ENCODE peak calls at places on chromosomes 11 and 22, in four cellular contexts. One of them, this sample, is unnamed.
A peak's percentile ranks its signal among the peaks of the same experiment; 100 is the strongest.

GRCh38 chr11:111335596-111335995 is 37.2 kb downstream of the POU2AF3 start:
- DNase-seq in fibroblast of villous mesenchyme: peak; percentile 65
- DNase-seq in foreskin fibroblast: peak; percentile 39
- DNase-seq in adipocyte: peak; percentile 41
- DNase-seq in this sample: no peak

GRCh38 chr11:101215069-101215468 is 85.5 kb upstream of the PGR start:
- DNase-seq in adipocyte: no peak
- DNase-seq in fibroblast of villous mesenchyme: peak; percentile 10
- DNase-seq in foreskin fibroblast: no peak
- DNase-seq in this sample: no peak

GRCh38 chr11:130622126-130622525 is 173.7 kb downstream of the ADAMTS15 start:
- DNase-seq in foreskin fibroblast: no peak
- DNase-seq in adipocyte: no peak
- DNase-seq in fibroblast of villous mesenchyme: peak; percentile 92
- DNase-seq in this sample: no peak

GRCh38 chr11:98155696-98156095 is 865.1 kb upstream of the CNTN5 start:
- DNase-seq in foreskin fibroblast: no peak
- DNase-seq in adipocyte: no peak
- DNase-seq in fibroblast of villous mesenchyme: no peak
- DNase-seq in this sample: no peak

GRCh38 chr11:84310261-84310660 is 1024.1 kb upstream of the CCDC90B start:
- DNase-seq in fibroblast of villous mesenchyme: no peak
- DNase-seq in adipocyte: no peak
- DNase-seq in foreskin fibroblast: no peak
- DNase-seq in this sample: no peak

GRCh38 chr11:45025716-45026492 is 75.2 kb upstream of the TP53I11 start:
- DNase-seq in foreskin fibroblast: no peak
- DNase-seq in fibroblast of villous mesenchyme: no peak
- DNase-seq in adipocyte: no peak
- DNase-seq in this sample: no peak

GRCh38 chr22:31193092-31193491 is 19.0 kb upstream of the LIMK2 start:
- DNase-seq in fibroblast of villous mesenchyme: no peak
- DNase-seq in foreskin fibroblast: no peak
- DNase-seq in adipocyte: no peak
- DNase-seq in this sample: no peak

GRCh38 chr11:126432065-126432461 is 76.6 kb downstream of the ST3GAL4 start:
- DNase-seq in adipocyte: no peak
- DNase-seq in fibroblast of villous mesenchyme: no peak
- DNase-seq in foreskin fibroblast: no peak
- DNase-seq in this sample: no peak

GRCh38 chr11:12150831-12151382 is 40.5 kb downstream of the MICAL2 start:
- DNase-seq in foreskin fibroblast: peak; percentile 87
- DNase-seq in adipocyte: peak; percentile 74
- DNase-seq in fibroblast of villous mesenchyme: peak; percentile 95
- DNase-seq in this sample: no peak

GRCh38 chr11:62435741-62436485 is 17.1 kb downstream of the SCGB1A1 start:
- DNase-seq in foreskin fibroblast: no peak
- DNase-seq in adipocyte: no peak
- DNase-seq in fibroblast of villous mesenchyme: no peak
- DNase-seq in this sample: no peak

GRCh38 chr22:48579035-48579914 is 1248.4 kb downstream of the BRD1 start:
- DNase-seq in foreskin fibroblast: peak; percentile 9
- DNase-seq in fibroblast of villous mesenchyme: no peak
- DNase-seq in adipocyte: no peak
- DNase-seq in this sample: no peak

GRCh38 chr11:253886-254270 is 17.1 kb downstream of the PSMD13 start:
- DNase-seq in adipocyte: no peak
- DNase-seq in foreskin fibroblast: no peak
- DNase-seq in fibroblast of villous mesenchyme: no peak
- DNase-seq in this sample: no peak

GRCh38 chr22:35498026-35498425 is 42.6 kb upstream of the RASD2 start:
- DNase-seq in adipocyte: no peak
- DNase-seq in foreskin fibroblast: no peak
- DNase-seq in fibroblast of villous mesenchyme: peak; percentile 31
- DNase-seq in this sample: no peak

GRCh38 chr22:23531283-23531921 is 48.7 kb downstream of the IGLL1 start:
- DNase-seq in foreskin fibroblast: no peak
- DNase-seq in fibroblast of villous mesenchyme: no peak
- DNase-seq in adipocyte: no peak
- DNase-seq in this sample: peak; percentile 50

GRCh38 chr11:78646564-78647185 is 72.0 kb upstream of the NARS2 start:
- DNase-seq in foreskin fibroblast: peak; percentile 60
- DNase-seq in fibroblast of villous mesenchyme: peak; percentile 33
- DNase-seq in adipocyte: peak; percentile 73
- DNase-seq in this sample: no peak

GRCh38 chr11:82750643-82751139 is 17.0 kb upstream of the FAM181B start:
- DNase-seq in foreskin fibroblast: peak; percentile 6
- DNase-seq in adipocyte: peak; percentile 2
- DNase-seq in fibroblast of villous mesenchyme: no peak
- DNase-seq in this sample: no peak

GRCh38 chr11:14420223-14420622 is 61.2 kb upstream of the RRAS2 start:
- DNase-seq in foreskin fibroblast: no peak
- DNase-seq in adipocyte: no peak
- DNase-seq in fibroblast of villous mesenchyme: no peak
- DNase-seq in this sample: no peak

GRCh38 chr11:27699242-27699925 is 871 bp downstream of the BDNF start:
- DNase-seq in foreskin fibroblast: peak; percentile 57
- DNase-seq in adipocyte: peak; percentile 57
- DNase-seq in fibroblast of villous mesenchyme: peak; percentile 59
- DNase-seq in this sample: no peak

GRCh38 chr11:111298466-111299110 is at the start of gene POU2AF3:
- DNase-seq in adipocyte: no peak
- DNase-seq in foreskin fibroblast: peak; percentile 23
- DNase-seq in fibroblast of villous mesenchyme: no peak
- DNase-seq in this sample: no peak

GRCh38 chr22:36304429-36304828 is 51.5 kb downstream of the APOL1 start:
- DNase-seq in fibroblast of villous mesenchyme: no peak
- DNase-seq in adipocyte: no peak
- DNase-seq in foreskin fibroblast: no peak
- DNase-seq in this sample: no peak

GRCh38 chr22:23180301-23180892 is at the start of gene BCR:
- DNase-seq in fibroblast of villous mesenchyme: peak; percentile 68
- DNase-seq in foreskin fibroblast: peak; percentile 89
- DNase-seq in adipocyte: peak; percentile 89
- DNase-seq in this sample: peak; percentile 85

GRCh38 chr11:114159320-114159719 is 99.8 kb downstream of the ZBTB16 start:
- DNase-seq in fibroblast of villous mesenchyme: peak; percentile 69
- DNase-seq in adipocyte: no peak
- DNase-seq in foreskin fibroblast: no peak
- DNase-seq in this sample: no peak

GRCh38 chr11:61957028-61957770 is 7.0 kb downstream of the BEST1 start:
- DNase-seq in adipocyte: no peak
- DNase-seq in fibroblast of villous mesenchyme: no peak
- DNase-seq in foreskin fibroblast: no peak
- DNase-seq in this sample: no peak

GRCh38 chr11:16993495-16993894 is 20.7 kb downstream of the PLEKHA7 start:
- DNase-seq in adipocyte: no peak
- DNase-seq in fibroblast of villous mesenchyme: no peak
- DNase-seq in foreskin fibroblast: no peak
- DNase-seq in this sample: no peak

GRCh38 chr11:43574949-43575915 is 105.3 kb upstream of the HSD17B12 start:
- DNase-seq in foreskin fibroblast: peak; percentile 61
- DNase-seq in fibroblast of villous mesenchyme: peak; percentile 50
- DNase-seq in adipocyte: peak; percentile 59
- DNase-seq in this sample: peak; percentile 24

GRCh38 chr11:13289081-13289480 is 11.5 kb downstream of the BMAL1 start:
- DNase-seq in fibroblast of villous mesenchyme: peak; percentile 39
- DNase-seq in foreskin fibroblast: peak; percentile 56
- DNase-seq in adipocyte: peak; percentile 40
- DNase-seq in this sample: no peak

GRCh38 chr11:69361466-69361865 is 67.5 kb downstream of the MYEOV start:
- DNase-seq in adipocyte: no peak
- DNase-seq in fibroblast of villous mesenchyme: no peak
- DNase-seq in foreskin fibroblast: no peak
- DNase-seq in this sample: no peak

GRCh38 chr11:90134420-90135003 is at the start of gene NAALAD2:
- DNase-seq in foreskin fibroblast: peak; percentile 63
- DNase-seq in fibroblast of villous mesenchyme: peak; percentile 47
- DNase-seq in adipocyte: peak; percentile 68
- DNase-seq in this sample: peak; percentile 55

DNA sequence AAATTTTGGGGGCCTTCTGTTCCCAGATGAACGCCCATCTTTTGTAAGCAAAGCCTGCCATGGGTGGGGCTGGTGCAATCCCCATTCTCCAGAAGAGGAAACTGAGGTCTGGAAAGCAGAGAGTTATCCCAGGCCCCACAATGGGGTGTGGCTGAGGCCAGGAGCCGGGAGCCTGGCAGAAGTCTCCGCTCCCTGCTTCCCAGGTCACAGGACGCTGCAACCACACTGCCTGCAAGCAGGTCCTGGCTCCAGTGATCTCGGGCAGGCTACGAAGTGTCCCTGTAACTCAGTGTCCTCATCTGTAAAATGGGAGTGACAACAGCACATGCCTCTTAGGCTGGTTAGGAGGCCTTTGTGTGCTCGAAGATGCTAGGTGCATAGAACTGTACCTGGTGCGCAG is 1.7 kb downstream of the PLCB3 start:
- DNase-seq in fibroblast of villous mesenchyme: no peak
- DNase-seq in foreskin fibroblast: no peak
- DNase-seq in adipocyte: no peak
- DNase-seq in this sample: no peak
- H3K4me3 ChIP-seq in fibroblast of villous mesenchyme: peak overlapping the region; percentile 84
- H3K4me3 ChIP-seq in foreskin fibroblast: peak overlapping the region; percentile 82
- H3K4me3 ChIP-seq in adipocyte: no peak overlapping the region
- H3K4me3 ChIP-seq in this sample: no peak overlapping the region

GRCh38 chr11:122201126-122201525 is 85.1 kb upstream of the BLID start:
- DNase-seq in adipocyte: no peak
- DNase-seq in fibroblast of villous mesenchyme: no peak
- DNase-seq in foreskin fibroblast: no peak
- DNase-seq in this sample: no peak
- H3K4me3 ChIP-seq in adipocyte: peak overlapping the region; percentile 74
- H3K4me3 ChIP-seq in fibroblast of villous mesenchyme: peak overlapping the region; percentile 19
- H3K4me3 ChIP-seq in foreskin fibroblast: peak overlapping the region; percentile 68
- H3K4me3 ChIP-seq in this sample: no peak overlapping the region

GRCh38 chr22:20486229-20486628 is 9.4 kb downstream of the KLHL22 start:
- DNase-seq in foreskin fibroblast: no peak
- DNase-seq in fibroblast of villous mesenchyme: peak; percentile 19
- DNase-seq in adipocyte: no peak
- DNase-seq in this sample: no peak

GRCh38 chr22:20483771-20484170 is 11.8 kb downstream of the KLHL22 start:
- DNase-seq in foreskin fibroblast: no peak
- DNase-seq in fibroblast of villous mesenchyme: no peak
- DNase-seq in adipocyte: no peak
- DNase-seq in this sample: no peak

GRCh38 chr22:20487715-20488114 is 7.9 kb downstream of the KLHL22 start:
- DNase-seq in fibroblast of villous mesenchyme: no peak
- DNase-seq in adipocyte: no peak
- DNase-seq in foreskin fibroblast: no peak
- DNase-seq in this sample: no peak

GRCh38 chr22:20488946-20489345 is 6.6 kb downstream of the KLHL22 start:
- DNase-seq in foreskin fibroblast: no peak
- DNase-seq in adipocyte: no peak
- DNase-seq in fibroblast of villous mesenchyme: no peak
- DNase-seq in this sample: no peak

DNA sequence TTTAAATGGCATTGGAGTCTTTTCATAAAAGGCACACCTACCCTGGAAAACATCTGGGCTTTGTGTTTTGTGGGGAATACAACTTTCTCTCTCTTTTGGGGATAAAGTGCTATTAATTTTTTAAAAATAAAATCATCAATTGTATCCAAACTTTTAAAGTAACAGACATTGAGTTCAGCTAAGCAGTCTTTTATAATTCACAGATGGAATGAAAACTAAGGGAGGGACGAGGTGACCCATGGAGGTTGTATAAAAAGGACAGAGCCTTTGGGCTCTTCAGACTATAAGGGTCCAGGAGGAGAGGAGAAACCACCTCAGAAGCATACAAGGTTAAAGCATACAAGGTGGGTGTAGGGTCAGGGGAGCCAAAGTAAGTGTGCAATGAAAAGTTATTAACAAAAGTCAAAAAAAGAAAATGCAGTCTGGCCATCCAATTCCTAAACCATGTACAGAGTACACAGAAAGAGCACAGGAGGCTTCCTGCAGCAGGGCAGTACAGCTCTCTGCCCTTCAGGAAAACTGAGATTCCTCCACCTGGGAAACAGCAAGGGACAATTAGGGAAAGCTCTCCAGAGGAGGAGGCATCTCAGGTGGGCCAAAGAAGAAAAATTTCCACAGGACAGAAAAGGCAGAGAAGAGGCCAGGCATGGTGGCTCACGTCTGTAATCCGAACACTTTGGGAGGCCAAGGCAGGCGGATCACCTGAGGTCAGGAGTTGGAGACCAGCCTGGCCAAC is 10.5 kb downstream of the KLHL22 start:
- DNase-seq in foreskin fibroblast: no peak
- DNase-seq in adipocyte: no peak
- DNase-seq in fibroblast of villous mesenchyme: no peak
- DNase-seq in this sample: no peak
- H3K4me3 ChIP-seq in foreskin fibroblast: no peak overlapping the region
- H3K4me3 ChIP-seq in adipocyte: no peak overlapping the region
- H3K4me3 ChIP-seq in fibroblast of villous mesenchyme: no peak overlapping the region
- H3K4me3 ChIP-seq in this sample: no peak overlapping the region

GRCh38 chr11:64208086-64208795 is 1.7 kb downstream of the FERMT3 start:
- DNase-seq in adipocyte: no peak
- DNase-seq in foreskin fibroblast: no peak
- DNase-seq in fibroblast of villous mesenchyme: no peak
- DNase-seq in this sample: no peak

GRCh38 chr11:64211181-64211872 is 4.8 kb downstream of the FERMT3 start:
- DNase-seq in foreskin fibroblast: no peak
- DNase-seq in fibroblast of villous mesenchyme: no peak
- DNase-seq in adipocyte: no peak
- DNase-seq in this sample: no peak

GRCh38 chr11:64208796-64209562 is 2.5 kb downstream of the FERMT3 start:
- DNase-seq in foreskin fibroblast: no peak
- DNase-seq in fibroblast of villous mesenchyme: no peak
- DNase-seq in adipocyte: no peak
- DNase-seq in this sample: no peak

GRCh38 chr11:64210301-64211020 is 3.9 kb downstream of the FERMT3 start:
- DNase-seq in adipocyte: no peak
- DNase-seq in foreskin fibroblast: no peak
- DNase-seq in fibroblast of villous mesenchyme: no peak
- DNase-seq in this sample: no peak

GRCh38 chr11:64209563-64209843 is 3.0 kb downstream of the FERMT3 start:
- DNase-seq in foreskin fibroblast: no peak
- DNase-seq in adipocyte: no peak
- DNase-seq in fibroblast of villous mesenchyme: no peak
- DNase-seq in this sample: no peak
- H3K4me3 ChIP-seq in foreskin fibroblast: no peak overlapping the region
- H3K4me3 ChIP-seq in adipocyte: no peak overlapping the region
- H3K4me3 ChIP-seq in fibroblast of villous mesenchyme: no peak overlapping the region
- H3K4me3 ChIP-seq in this sample: no peak overlapping the region

GRCh38 chr11:66207816-66208215 is 60.6 kb upstream of the RAB1B start:
- DNase-seq in adipocyte: no peak
- DNase-seq in fibroblast of villous mesenchyme: no peak
- DNase-seq in foreskin fibroblast: no peak
- DNase-seq in this sample: no peak

GRCh38 chr11:66204412-66204811 is 64.0 kb upstream of the RAB1B start:
- DNase-seq in foreskin fibroblast: no peak
- DNase-seq in adipocyte: no peak
- DNase-seq in fibroblast of villous mesenchyme: no peak
- DNase-seq in this sample: no peak

DNA sequence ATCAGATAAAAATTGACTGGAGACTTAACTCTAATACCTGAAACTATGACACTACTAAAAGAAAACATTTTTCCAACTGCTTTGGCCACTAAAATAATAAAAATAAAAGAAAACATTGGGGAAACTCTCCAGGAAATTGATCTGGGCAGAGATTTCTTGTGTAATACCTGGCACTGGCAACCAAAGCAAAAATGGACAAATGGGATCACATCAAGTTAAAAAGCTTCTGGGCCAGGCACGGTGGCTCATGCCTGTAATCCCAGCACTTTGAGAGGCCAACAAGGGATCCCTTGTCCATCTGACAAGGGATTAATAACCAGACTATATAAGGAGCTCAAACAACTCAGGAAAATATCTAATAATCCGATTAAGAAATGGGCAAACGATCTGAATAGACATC is 64.6 kb upstream of the RAB1B start:
- DNase-seq in foreskin fibroblast: no peak
- DNase-seq in adipocyte: no peak
- DNase-seq in fibroblast of villous mesenchyme: no peak
- DNase-seq in this sample: no peak
- H3K4me3 ChIP-seq in foreskin fibroblast: no peak overlapping the region
- H3K4me3 ChIP-seq in adipocyte: no peak overlapping the region
- H3K4me3 ChIP-seq in fibroblast of villous mesenchyme: no peak overlapping the region
- H3K4me3 ChIP-seq in this sample: no peak overlapping the region

This sample was measured in right lobe of liver.